ENCODE peak calls at places on chromosomes 13 and 19, in ten cellular contexts. One of them, this sample, is unnamed.

GRCh38 chr19:55641376-55642152 is 762 bp downstream of the ZNF580 start:
- DNase-seq in fibroblast of lung: peak
- DNase-seq in esophagus squamous epithelium: no peak
- DNase-seq in GM23338: peak
- DNase-seq in left ventricle myocardium inferior: no peak
- DNase-seq in pancreas: peak
- DNase-seq in ovary: no peak
- DNase-seq in adrenal gland: no peak
- DNase-seq in IMR-90: peak
- DNase-seq in heart right ventricle: no peak
- DNase-seq in this sample: peak

GRCh38 chr13:44364019-44364418 is 9.6 kb upstream of the SERP2 start:
- DNase-seq in adrenal gland: no peak
- DNase-seq in esophagus squamous epithelium: no peak
- DNase-seq in IMR-90: no peak
- DNase-seq in ovary: no peak
- DNase-seq in fibroblast of lung: no peak
- DNase-seq in GM23338: no peak
- DNase-seq in heart right ventricle: peak
- DNase-seq in pancreas: no peak
- DNase-seq in left ventricle myocardium inferior: peak
- DNase-seq in this sample: no peak

GRCh38 chr19:43574424-43575155 is 737 bp downstream of the XRCC1 start:
- DNase-seq in heart right ventricle: no peak
- DNase-seq in esophagus squamous epithelium: no peak
- DNase-seq in adrenal gland: no peak
- DNase-seq in IMR-90: peak
- DNase-seq in fibroblast of lung: peak
- DNase-seq in ovary: peak
- DNase-seq in GM23338: no peak
- DNase-seq in pancreas: no peak
- DNase-seq in left ventricle myocardium inferior: no peak
- DNase-seq in this sample: no peak

GRCh38 chr13:51549050-51549449 is 35.2 kb upstream of the WDFY2 start:
- DNase-seq in IMR-90: no peak
- DNase-seq in adrenal gland: no peak
- DNase-seq in left ventricle myocardium inferior: no peak
- DNase-seq in GM23338: no peak
- DNase-seq in heart right ventricle: no peak
- DNase-seq in pancreas: peak
- DNase-seq in esophagus squamous epithelium: no peak
- DNase-seq in fibroblast of lung: no peak
- DNase-seq in ovary: no peak
- DNase-seq in this sample: no peak

GRCh38 chr13:113616991-113617749 is 32.6 kb downstream of the TFDP1 start:
- DNase-seq in fibroblast of lung: no peak
- DNase-seq in adrenal gland: no peak
- DNase-seq in heart right ventricle: no peak
- DNase-seq in left ventricle myocardium inferior: no peak
- DNase-seq in GM23338: peak
- DNase-seq in ovary: no peak
- DNase-seq in esophagus squamous epithelium: no peak
- DNase-seq in pancreas: no peak
- DNase-seq in IMR-90: peak
- DNase-seq in this sample: peak

GRCh38 chr13:32047796-32048195 is 16.2 kb downstream of the FRY start:
- DNase-seq in left ventricle myocardium inferior: no peak
- DNase-seq in GM23338: no peak
- DNase-seq in pancreas: no peak
- DNase-seq in adrenal gland: no peak
- DNase-seq in ovary: no peak
- DNase-seq in heart right ventricle: no peak
- DNase-seq in fibroblast of lung: no peak
- DNase-seq in IMR-90: no peak
- DNase-seq in esophagus squamous epithelium: no peak
- DNase-seq in this sample: no peak

GRCh38 chr19:47190167-47190727 is 40.8 kb downstream of the BBC3 start:
- DNase-seq in ovary: peak
- DNase-seq in fibroblast of lung: peak
- DNase-seq in left ventricle myocardium inferior: peak
- DNase-seq in heart right ventricle: peak
- DNase-seq in esophagus squamous epithelium: no peak
- DNase-seq in IMR-90: peak
- DNase-seq in GM23338: no peak
- DNase-seq in adrenal gland: peak
- DNase-seq in pancreas: peak
- DNase-seq in this sample: peak

GRCh38 chr13:22454586-22454985 is 726.2 kb upstream of the SGCG start:
- DNase-seq in left ventricle myocardium inferior: no peak
- DNase-seq in adrenal gland: peak
- DNase-seq in GM23338: peak
- DNase-seq in ovary: no peak
- DNase-seq in IMR-90: no peak
- DNase-seq in esophagus squamous epithelium: no peak
- DNase-seq in fibroblast of lung: peak
- DNase-seq in heart right ventricle: no peak
- DNase-seq in pancreas: no peak
- DNase-seq in this sample: no peak

GRCh38 chr13:36766295-36766694 is 52.7 kb upstream of the RFXAP start:
- DNase-seq in heart right ventricle: no peak
- DNase-seq in GM23338: peak
- DNase-seq in adrenal gland: no peak
- DNase-seq in ovary: no peak
- DNase-seq in left ventricle myocardium inferior: no peak
- DNase-seq in esophagus squamous epithelium: no peak
- DNase-seq in fibroblast of lung: peak
- DNase-seq in pancreas: no peak
- DNase-seq in IMR-90: peak
- DNase-seq in this sample: peak

GRCh38 chr13:113342820-113343691 is 20.9 kb downstream of the GRTP1 start:
- DNase-seq in ovary: peak
- DNase-seq in IMR-90: no peak
- DNase-seq in esophagus squamous epithelium: no peak
- DNase-seq in GM23338: no peak
- DNase-seq in adrenal gland: no peak
- DNase-seq in pancreas: no peak
- DNase-seq in fibroblast of lung: no peak
- DNase-seq in heart right ventricle: no peak
- DNase-seq in left ventricle myocardium inferior: no peak
- DNase-seq in this sample: no peak

GRCh38 chr13:101751488-101751887 is 299.0 kb downstream of the ITGBL1 start:
- DNase-seq in IMR-90: peak
- DNase-seq in heart right ventricle: no peak
- DNase-seq in left ventricle myocardium inferior: no peak
- DNase-seq in adrenal gland: no peak
- DNase-seq in ovary: no peak
- DNase-seq in fibroblast of lung: peak
- DNase-seq in pancreas: no peak
- DNase-seq in esophagus squamous epithelium: no peak
- DNase-seq in GM23338: peak
- DNase-seq in this sample: peak

GRCh38 chr13:83940742-83941141 is 58.5 kb upstream of the SLITRK1 start:
- DNase-seq in adrenal gland: no peak
- DNase-seq in pancreas: no peak
- DNase-seq in GM23338: no peak
- DNase-seq in ovary: no peak
- DNase-seq in left ventricle myocardium inferior: no peak
- DNase-seq in IMR-90: no peak
- DNase-seq in heart right ventricle: no peak
- DNase-seq in fibroblast of lung: peak
- DNase-seq in esophagus squamous epithelium: no peak
- DNase-seq in this sample: peak

GRCh38 chr13:77516342-77516789 is 19.1 kb upstream of the SCEL start:
- DNase-seq in fibroblast of lung: peak
- DNase-seq in ovary: no peak
- DNase-seq in heart right ventricle: no peak
- DNase-seq in esophagus squamous epithelium: no peak
- DNase-seq in IMR-90: peak
- DNase-seq in pancreas: no peak
- DNase-seq in GM23338: peak
- DNase-seq in adrenal gland: no peak
- DNase-seq in left ventricle myocardium inferior: no peak
- DNase-seq in this sample: peak

GRCh38 chr19:33580026-33580644 is 41.6 kb upstream of the CHST8 start:
- DNase-seq in heart right ventricle: no peak
- DNase-seq in GM23338: no peak
- DNase-seq in pancreas: peak
- DNase-seq in IMR-90: no peak
- DNase-seq in left ventricle myocardium inferior: no peak
- DNase-seq in fibroblast of lung: no peak
- DNase-seq in ovary: no peak
- DNase-seq in esophagus squamous epithelium: no peak
- DNase-seq in adrenal gland: no peak
- DNase-seq in this sample: no peak

GRCh38 chr13:25630327-25630726 is 258.6 kb downstream of the ATP8A2 start:
- DNase-seq in left ventricle myocardium inferior: no peak
- DNase-seq in GM23338: no peak
- DNase-seq in ovary: no peak
- DNase-seq in esophagus squamous epithelium: no peak
- DNase-seq in IMR-90: no peak
- DNase-seq in fibroblast of lung: no peak
- DNase-seq in heart right ventricle: no peak
- DNase-seq in pancreas: no peak
- DNase-seq in adrenal gland: no peak
- DNase-seq in this sample: no peak

GRCh38 chr19:9498183-9498902 is at the start of gene ZNF560:
- DNase-seq in esophagus squamous epithelium: no peak
- DNase-seq in fibroblast of lung: peak
- DNase-seq in adrenal gland: no peak
- DNase-seq in IMR-90: peak
- DNase-seq in ovary: no peak
- DNase-seq in left ventricle myocardium inferior: no peak
- DNase-seq in GM23338: peak
- DNase-seq in pancreas: no peak
- DNase-seq in heart right ventricle: no peak
- DNase-seq in this sample: peak

GRCh38 chr13:99501135-99501951 is at the start of gene TM9SF2:
- DNase-seq in esophagus squamous epithelium: peak
- DNase-seq in left ventricle myocardium inferior: peak
- DNase-seq in fibroblast of lung: peak
- DNase-seq in adrenal gland: peak
- DNase-seq in GM23338: peak
- DNase-seq in IMR-90: peak
- DNase-seq in heart right ventricle: peak
- DNase-seq in pancreas: peak
- DNase-seq in ovary: peak
- DNase-seq in this sample: peak

GRCh38 chr13:89627991-89628390 is 1719.5 kb upstream of the MIR17HG start:
- DNase-seq in fibroblast of lung: no peak
- DNase-seq in pancreas: no peak
- DNase-seq in heart right ventricle: no peak
- DNase-seq in IMR-90: no peak
- DNase-seq in ovary: no peak
- DNase-seq in GM23338: no peak
- DNase-seq in left ventricle myocardium inferior: no peak
- DNase-seq in esophagus squamous epithelium: no peak
- DNase-seq in adrenal gland: no peak
- DNase-seq in this sample: no peak

DNA sequence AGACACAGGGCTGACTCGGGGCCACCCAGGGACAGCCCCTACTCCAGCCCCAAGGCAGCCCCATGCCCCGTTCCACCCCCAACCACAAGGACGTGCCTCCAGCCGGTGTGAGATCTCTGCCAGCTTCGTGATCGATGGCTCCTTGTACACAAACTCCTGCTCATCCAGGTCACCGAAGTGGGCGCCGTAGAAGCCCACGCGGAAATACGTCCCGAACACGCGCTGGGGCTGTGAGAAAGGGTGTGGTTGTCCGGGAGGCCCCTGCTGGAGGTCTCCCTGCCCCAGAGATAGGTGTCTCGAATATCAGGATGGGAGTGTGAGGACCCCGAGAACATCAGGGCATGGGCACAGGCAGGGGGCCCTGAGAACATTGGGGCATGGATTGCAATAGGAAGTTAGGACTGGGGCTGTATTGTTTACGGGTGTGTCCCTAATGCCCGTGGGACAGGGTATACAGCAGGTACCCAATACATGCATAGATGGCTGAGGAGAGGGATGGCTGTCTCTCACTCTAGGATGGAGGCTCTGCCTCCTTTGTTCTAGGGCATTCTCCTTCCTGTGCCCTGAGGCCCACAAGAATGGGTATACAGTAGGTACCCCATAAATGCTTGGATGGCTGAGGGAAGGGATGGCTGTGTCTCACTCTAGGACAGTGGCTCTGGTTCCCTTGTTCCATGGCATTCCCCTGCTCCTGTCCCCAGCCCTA is 5.3 kb upstream of the KANK2 start:
- DNase-seq in adrenal gland: no peak
- DNase-seq in ovary: peak
- DNase-seq in left ventricle myocardium inferior: no peak
- DNase-seq in IMR-90: no peak
- DNase-seq in pancreas: no peak
- DNase-seq in heart right ventricle: no peak
- DNase-seq in fibroblast of lung: no peak
- DNase-seq in esophagus squamous epithelium: no peak
- DNase-seq in GM23338: no peak
- DNase-seq in this sample: no peak
- H3K4me3 ChIP-seq in adrenal gland: no peak
- H3K4me3 ChIP-seq in ovary: no peak
- H3K4me3 ChIP-seq in left ventricle myocardium inferior: peak
- H3K4me3 ChIP-seq in IMR-90: no peak
- H3K4me3 ChIP-seq in pancreas: no peak
- H3K4me3 ChIP-seq in heart right ventricle: no peak
- H3K4me3 ChIP-seq in fibroblast of lung: no peak
- H3K4me3 ChIP-seq in esophagus squamous epithelium: no peak
- H3K4me3 ChIP-seq in GM23338: no peak
- H3K4me3 ChIP-seq in this sample: no peak

GRCh38 chr19:14515501-14516047 is 2.6 kb downstream of the DNAJB1 start:
- DNase-seq in pancreas: no peak
- DNase-seq in heart right ventricle: no peak
- DNase-seq in fibroblast of lung: no peak
- DNase-seq in IMR-90: peak
- DNase-seq in left ventricle myocardium inferior: no peak
- DNase-seq in adrenal gland: no peak
- DNase-seq in esophagus squamous epithelium: no peak
- DNase-seq in GM23338: no peak
- DNase-seq in ovary: no peak
- DNase-seq in this sample: no peak
- H3K4me3 ChIP-seq in pancreas: peak
- H3K4me3 ChIP-seq in heart right ventricle: peak
- H3K4me3 ChIP-seq in fibroblast of lung: peak
- H3K4me3 ChIP-seq in IMR-90: no peak
- H3K4me3 ChIP-seq in left ventricle myocardium inferior: peak
- H3K4me3 ChIP-seq in adrenal gland: peak
- H3K4me3 ChIP-seq in esophagus squamous epithelium: peak
- H3K4me3 ChIP-seq in GM23338: peak
- H3K4me3 ChIP-seq in ovary: no peak
- H3K4me3 ChIP-seq in this sample: peak

GRCh38 chr19:18789883-18790565 is 1.1 kb downstream of the COMP start:
- DNase-seq in heart right ventricle: no peak
- DNase-seq in esophagus squamous epithelium: no peak
- DNase-seq in GM23338: peak
- DNase-seq in left ventricle myocardium inferior: no peak
- DNase-seq in fibroblast of lung: no peak
- DNase-seq in pancreas: no peak
- DNase-seq in IMR-90: no peak
- DNase-seq in adrenal gland: no peak
- DNase-seq in ovary: no peak
- DNase-seq in this sample: no peak
- H3K4me3 ChIP-seq in heart right ventricle: peak
- H3K4me3 ChIP-seq in esophagus squamous epithelium: no peak
- H3K4me3 ChIP-seq in GM23338: peak
- H3K4me3 ChIP-seq in left ventricle myocardium inferior: peak
- H3K4me3 ChIP-seq in fibroblast of lung: no peak
- H3K4me3 ChIP-seq in pancreas: peak
- H3K4me3 ChIP-seq in IMR-90: peak
- H3K4me3 ChIP-seq in adrenal gland: peak
- H3K4me3 ChIP-seq in ovary: peak
- H3K4me3 ChIP-seq in this sample: no peak

GRCh38 chr19:15399635-15400034 is 19.2 kb downstream of the AKAP8L start:
- DNase-seq in IMR-90: no peak
- DNase-seq in pancreas: no peak
- DNase-seq in heart right ventricle: no peak
- DNase-seq in adrenal gland: no peak
- DNase-seq in ovary: no peak
- DNase-seq in esophagus squamous epithelium: no peak
- DNase-seq in GM23338: no peak
- DNase-seq in fibroblast of lung: no peak
- DNase-seq in left ventricle myocardium inferior: no peak
- DNase-seq in this sample: no peak
- H3K4me3 ChIP-seq in IMR-90: no peak
- H3K4me3 ChIP-seq in pancreas: no peak
- H3K4me3 ChIP-seq in heart right ventricle: no peak
- H3K4me3 ChIP-seq in adrenal gland: no peak
- H3K4me3 ChIP-seq in ovary: no peak
- H3K4me3 ChIP-seq in esophagus squamous epithelium: no peak
- H3K4me3 ChIP-seq in GM23338: no peak
- H3K4me3 ChIP-seq in fibroblast of lung: no peak
- H3K4me3 ChIP-seq in left ventricle myocardium inferior: no peak
- H3K4me3 ChIP-seq in this sample: no peak

This sample was measured in fibroblast of pulmonary artery.